ENCODE peak calls at places on chromosomes 3 and 15, in six cellular contexts. W, Z, N, D, F and M are unnamed samples.

GRCh38 chr3:178474526-178474925 is 61.7 kb upstream of the KCNMB2 start:
- DNase-seq in W (no peak), N (no peak), D (no peak), Z (no peak), F (no peak), M (no peak)

GRCh38 chr3:157832588-157832987 is 273.6 kb downstream of the SHOX2 start:
- DNase-seq in F (no peak), Z (no peak), W (no peak), N (no peak), D (no peak), M (no peak)

GRCh38 chr3:174619244-174619643 is 239.9 kb upstream of the NAALADL2 start:
- DNase-seq in D (no peak), F (no peak), W (no peak), Z (no peak), N (no peak), M (no peak)

GRCh38 chr15:67198157-67198754 is 56.2 kb downstream of the AAGAB start:
- DNase-seq in Z (no peak), N (no peak), F (no peak), W (no peak), D (no peak), M (no peak)

GRCh38 chr15:61133361-61133760 is 95.7 kb downstream of the RORA start:
- DNase-seq in Z (no peak), D (no peak), F (no peak), W (no peak), N (no peak), M (no peak)

GRCh38 chr15:37053070-37053653 is 47.2 kb downstream of the MEIS2 start:
- DNase-seq in D (no peak), W (no peak), F (no peak), Z (no peak), N (peak), M (no peak)

GRCh38 chr3:196553551-196553950 is 14.8 kb downstream of the WDR53 start:
- DNase-seq in W (no peak), Z (no peak), D (no peak), F (peak), N (no peak), M (no peak)

GRCh38 chr3:28752290-28752689 is 403.7 kb upstream of the AZI2 start:
- DNase-seq in F (no peak), D (no peak), Z (no peak), W (no peak), N (no peak), M (no peak)

GRCh38 chr15:55899537-55899936 is 93.9 kb downstream of the NEDD4 start:
- DNase-seq in Z (no peak), D (no peak), F (no peak), N (no peak), W (no peak), M (no peak)

GRCh38 chr3:55538158-55538557 is 51.1 kb upstream of the WNT5A start:
- DNase-seq in F (no peak), W (no peak), D (no peak), N (no peak), Z (no peak), M (no peak)

GRCh38 chr3:53161820-53162671 is 1.0 kb downstream of the PRKCD start:
- DNase-seq in F (no peak), D (peak), N (peak), W (no peak), Z (peak), M (no peak)

GRCh38 chr3:30475809-30476178 is 130.6 kb upstream of the TGFBR2 start:
- DNase-seq in W (no peak), D (no peak), N (no peak), Z (no peak), F (no peak), M (no peak)

GRCh38 chr15:27059610-27060202 is 88.7 kb downstream of the GABRG3 start:
- DNase-seq in N (peak), W (peak), Z (no peak), F (no peak), D (no peak), M (peak)

GRCh38 chr3:183464480-183464879 is 36.1 kb upstream of the MCF2L2 start:
- DNase-seq in N (no peak), D (no peak), Z (no peak), F (no peak), W (no peak), M (no peak)

GRCh38 chr3:58963928-58964497 is 85.8 kb downstream of the CFAP20DC start:
- DNase-seq in N (no peak), W (no peak), D (no peak), F (no peak), Z (no peak), M (no peak)

GRCh38 chr3:48962939-48963338 is 27.1 kb upstream of the P4HTM start:
- DNase-seq in F (no peak), Z (no peak), W (no peak), D (no peak), N (no peak), M (no peak)

GRCh38 chr15:35953424-35953823 is 407.5 kb upstream of the DPH6 start:
- DNase-seq in D (no peak), F (no peak), N (no peak), Z (no peak), W (no peak), M (no peak)

GRCh38 chr15:70633394-70633793 is 130.0 kb downstream of the UACA start:
- DNase-seq in N (no peak), Z (no peak), W (no peak), F (no peak), D (no peak), M (no peak)

GRCh38 chr3:144770291-144770690 is 798.7 kb downstream of the DIPK2A start:
- DNase-seq in N (no peak), F (no peak), W (no peak), Z (no peak), D (no peak), M (no peak)

GRCh38 chr3:123758081-123758564 is 126.0 kb downstream of the MYLK start:
- DNase-seq in F (no peak), Z (no peak), N (peak), D (no peak), W (peak), M (peak)

GRCh38 chr15:49675051-49675450 is 54.2 kb downstream of the DTWD1 start:
- DNase-seq in Z (no peak), F (no peak), D (no peak), N (peak), W (no peak), M (no peak)

GRCh38 chr3:9061634-9062033 is 98.4 kb upstream of the RAD18 start:
- DNase-seq in F (no peak), Z (no peak), N (no peak), W (no peak), D (no peak), M (no peak)

GRCh38 chr15:27341780-27342343 is 370.9 kb downstream of the GABRG3 start:
- DNase-seq in N (no peak), W (no peak), Z (no peak), F (no peak), D (no peak), M (no peak)

GRCh38 chr3:121111914-121112612 is 204.1 kb downstream of the STXBP5L start:
- DNase-seq in F (no peak), Z (no peak), D (no peak), N (no peak), W (no peak), M (no peak)

GRCh38 chr3:113534365-113534764 is 2.0 kb downstream of the SIDT1 start:
- DNase-seq in Z (peak), D (no peak), W (no peak), F (no peak), N (no peak), M (no peak)

GRCh38 chr15:43509002-43509922 is 8.1 kb upstream of the MAP1A start:
- DNase-seq in W (no peak), Z (no peak), D (peak), N (no peak), F (peak), M (no peak)

GRCh38 chr15:64235552-64235951 is 72.7 kb upstream of the PPIB start:
- DNase-seq in F (no peak), D (no peak), Z (no peak), W (no peak), N (no peak), M (no peak)

GRCh38 chr3:46495901-46496456 is 1.8 kb upstream of the RTP3 start:
- DNase-seq in Z (no peak), N (peak), F (no peak), W (no peak), D (no peak), M (no peak)

GRCh38 chr3:190566043-190566933 is 52.4 kb downstream of the IL1RAP start:
- DNase-seq in N (peak), D (peak), W (no peak), F (peak), Z (no peak), M (no peak)

GRCh38 chr3:181383760-181384159 is 328.0 kb upstream of the SOX2 start:
- DNase-seq in W (no peak), N (no peak), F (no peak), D (no peak), Z (no peak), M (peak)